ENCODE peak calls at places on chromosomes 13 and 19, in seven cellular contexts. E is NCI-H345; M is HuH-7.5; R is small intestine; Y is activated CD4-positive, alpha-beta T cell treated with anti-CD3 and anti-CD28 coated beads for 24 hours; T is H4; W is thoracic aorta. O is an unnamed sample.
A peak's percentile ranks its signal among the peaks of the same experiment; 100 is the strongest.

GRCh38 chr13:97369269-97369893 is 64.6 kb upstream of the RAP2A start:
- DNase-seq in Y (no peak), E (no peak), W (no peak), T (no peak), M (no peak), R (peak; percentile 47), O (no peak)

GRCh38 chr19:46499692-46500091 is 4.0 kb upstream of the PNMA8B start:
- DNase-seq in Y (no peak), R (no peak), E (no peak), W (no peak), M (no peak), T (no peak), O (no peak)

GRCh38 chr19:6223461-6224307 is 56.1 kb downstream of the MLLT1 start:
- DNase-seq in W (no peak), Y (no peak), E (no peak), M (no peak), R (peak; percentile 21), T (no peak), O (no peak)

GRCh38 chr13:94534171-94534570 is 54.7 kb upstream of the DCT start:
- DNase-seq in W (no peak), T (no peak), R (no peak), Y (no peak), M (no peak), E (no peak), O (no peak)

GRCh38 chr13:89199138-89199537 is 1528.0 kb downstream of the SLITRK5 start:
- DNase-seq in M (no peak), T (no peak), E (no peak), R (no peak), W (no peak), Y (no peak), O (no peak)

GRCh38 chr19:3176715-3177501 is 1.7 kb upstream of the S1PR4 start:
- DNase-seq in W (no peak), E (no peak), T (peak; percentile 57), Y (peak; percentile 41), R (peak; percentile 62), M (no peak), O (peak; percentile 77)

GRCh38 chr19:6467384-6467783 is 3.3 kb downstream of the CRB3 start:
- DNase-seq in R (no peak), Y (no peak), T (no peak), M (no peak), W (no peak), E (no peak), O (no peak)

GRCh38 chr19:41934849-41935374 is 6.7 kb upstream of the ERFL start:
- DNase-seq in W (no peak), T (peak; percentile 32), M (peak; percentile 98), Y (peak; percentile 63), E (peak; percentile 46), R (peak; percentile 69), O (peak; percentile 80)

GRCh38 chr13:105338044-105338443 is 1197.4 kb downstream of the EFNB2 start:
- DNase-seq in E (no peak), M (no peak), W (no peak), Y (no peak), T (no peak), R (no peak), O (no peak)

GRCh38 chr19:49533551-49534488 is 6.0 kb downstream of the RCN3 start:
- DNase-seq in T (peak; percentile 67), Y (peak; percentile 80), W (no peak), R (no peak), E (peak; percentile 59), M (no peak), O (peak; percentile 90)

GRCh38 chr19:3868770-3869456 is at the start of gene ZFR2:
- DNase-seq in R (no peak), E (no peak), T (no peak), W (no peak), M (no peak), Y (no peak), O (no peak)

GRCh38 chr13:111882351-111882750 is 184.6 kb upstream of the SOX1 start:
- DNase-seq in T (no peak), E (no peak), W (no peak), Y (no peak), R (no peak), M (no peak), O (no peak)

GRCh38 chr13:107680115-107680514 is 535.2 kb downstream of the LIG4 start:
- DNase-seq in Y (no peak), E (peak; percentile 37), R (no peak), M (no peak), W (no peak), T (peak; percentile 12), O (no peak)

GRCh38 chr13:51241720-51242119 is 19.5 kb downstream of the FAM124A start:
- DNase-seq in T (no peak), Y (no peak), E (no peak), R (no peak), M (no peak), W (no peak), O (no peak)

GRCh38 chr19:33339016-33339749 is 34.3 kb upstream of the CEBPG start:
- DNase-seq in M (no peak), T (no peak), Y (no peak), E (no peak), R (no peak), W (no peak), O (no peak)

GRCh38 chr19:29635963-29636362 is 29.3 kb upstream of the PLEKHF1 start:
- DNase-seq in Y (no peak), R (no peak), T (no peak), W (no peak), M (no peak), E (no peak), O (no peak)

GRCh38 chr19:2811221-2811722 is 8.4 kb upstream of the ZNF554 start:
- DNase-seq in Y (no peak), M (no peak), W (no peak), E (no peak), T (no peak), R (peak; percentile 93), O (no peak)

GRCh38 chr19:39211731-39212376 is 7.8 kb upstream of the SYCN start:
- DNase-seq in W (no peak), E (no peak), Y (no peak), T (no peak), M (no peak), R (no peak), O (no peak)

GRCh38 chr19:3440082-3440481 is 40.2 kb downstream of the SMIM24 start:
- DNase-seq in M (peak; percentile 95), Y (peak; percentile 46), W (no peak), R (peak; percentile 72), T (no peak), E (peak; percentile 18), O (peak; percentile 80)

GRCh38 chr13:109198585-109198984 is 569.2 kb downstream of the MYO16 start:
- DNase-seq in M (no peak), E (no peak), R (no peak), T (no peak), W (no peak), Y (no peak), O (no peak)

GRCh38 chr13:113605866-113606438 is 21.4 kb downstream of the TFDP1 start:
- DNase-seq in E (no peak), W (no peak), Y (no peak), R (no peak), M (no peak), T (no peak), O (no peak)